ENCODE peak calls at places on chromosomes 16 and 17, in five cellular contexts. D is neural crest cell; F is aorta; S is activated T-cell treated with anti-CD3 and anti-CD28 coated beads, Interleukin-2, amount 50 U/mL, for 72 hours; Q is kidney epithelial cell. Z is an unnamed sample.

GRCh38 chr16:2467301-2468141 is 3.6 kb upstream of the NTN3 start:
- DNase-seq in Q (no peak), D (peak), S (no peak), F (peak), Z (no peak)

GRCh38 chr17:38922538-38923291 is 2.7 kb upstream of the LASP1NB start:
- DNase-seq in Q (no peak), D (no peak), F (peak), S (no peak), Z (no peak)

GRCh38 chr16:79751785-79752184 is 151.2 kb upstream of the MAF start:
- DNase-seq in F (no peak), D (no peak), Q (no peak), S (no peak), Z (no peak)

GRCh38 chr17:71959129-71959528 is 161.7 kb upstream of the SOX9 start:
- DNase-seq in S (no peak), Q (no peak), D (no peak), F (no peak), Z (no peak)

GRCh38 chr17:74742153-74742515 is 5.1 kb downstream of the RAB37 start:
- DNase-seq in D (no peak), F (no peak), Q (no peak), S (peak), Z (no peak)

GRCh38 chr17:79760197-79760906 is 17.6 kb upstream of the CBX2 start:
- DNase-seq in S (no peak), Q (no peak), F (peak), D (no peak), Z (no peak)

GRCh38 chr17:36755586-36755985 is 154.2 kb downstream of the MRM1 start:
- DNase-seq in Q (no peak), S (peak), F (no peak), D (peak), Z (no peak)

GRCh38 chr16:53282975-53283946 is 151.0 kb upstream of the RBL2 start:
- DNase-seq in Q (peak), D (no peak), F (no peak), S (no peak), Z (no peak)

GRCh38 chr16:10971560-10971961 is 27.2 kb downstream of the CLEC16A start:
- DNase-seq in Q (no peak), F (no peak), S (peak), D (peak), Z (no peak)

GRCh38 chr17:36144014-36144413 is 32.4 kb downstream of the TBC1D3B start:
- DNase-seq in F (no peak), S (no peak), Q (no peak), D (no peak), Z (no peak)

GRCh38 chr17:9140550-9141422 is 119.5 kb downstream of the NTN1 start:
- DNase-seq in Q (no peak), S (no peak), F (no peak), D (no peak), Z (no peak)

GRCh38 chr16:79801550-79802090 is 201.1 kb upstream of the MAF start:
- DNase-seq in D (no peak), Q (peak), S (no peak), F (no peak), Z (no peak)

GRCh38 chr17:73429440-73430164 is 117.8 kb upstream of the CDC42EP4 start:
- DNase-seq in F (peak), D (peak), Q (peak), S (peak), Z (peak)

GRCh38 chr17:56290486-56291118 is 137.3 kb downstream of the ANKFN1 start:
- DNase-seq in Q (no peak), F (no peak), S (no peak), D (no peak), Z (no peak)

GRCh38 chr16:48217708-48218107 is 26.4 kb upstream of the LONP2 start:
- DNase-seq in S (no peak), D (no peak), F (no peak), Q (no peak), Z (no peak)

GRCh38 chr16:54546481-54546880 is 259.9 kb upstream of the IRX3 start:
- DNase-seq in F (no peak), S (no peak), Q (no peak), D (no peak), Z (no peak)

GRCh38 chr17:20010099-20010863 is 1.1 kb downstream of the SPECC1 start:
- DNase-seq in Q (peak), D (peak), S (peak), F (peak), Z (no peak)

GRCh38 chr16:50747206-50747956 is 5.5 kb downstream of the CYLD start:
- DNase-seq in D (no peak), S (no peak), Q (no peak), F (no peak), Z (no peak)

GRCh38 chr17:7220593-7221280 is 999 bp downstream of the ACADVL start:
- DNase-seq in Q (no peak), S (peak), D (no peak), F (peak), Z (no peak)

GRCh38 chr17:5915337-5915736 is 154.8 kb upstream of the WSCD1 start:
- DNase-seq in S (no peak), F (no peak), D (no peak), Q (no peak), Z (no peak)

GRCh38 chr17:7557825-7558543 is 566 bp upstream of the TNFSF13 start:
- DNase-seq in S (peak), D (no peak), Q (no peak), F (peak), Z (peak)

GRCh38 chr17:61494325-61495160 is 42.3 kb downstream of the TBX4 start:
- DNase-seq in F (no peak), Q (no peak), S (no peak), D (no peak), Z (no peak)

GRCh38 chr16:21001262-21001661 is 100.7 kb downstream of the LYRM1 start:
- DNase-seq in D (no peak), S (peak), F (no peak), Q (no peak), Z (no peak)

GRCh38 chr17:19534562-19535149 is 1.0 kb downstream of the SLC47A1 start:
- DNase-seq in Q (peak), F (no peak), S (peak), D (no peak), Z (no peak)

GRCh38 chr17:6523330-6523729 is 33.0 kb downstream of the PITPNM3 start:
- DNase-seq in S (no peak), Q (peak), F (peak), D (no peak), Z (peak)

GRCh38 chr17:38908676-38909181 is 16.7 kb upstream of the LASP1NB start:
- DNase-seq in Q (no peak), S (no peak), F (peak), D (no peak), Z (peak)

GRCh38 chr17:7207120-7208001 is 12.3 kb downstream of the DLG4 start:
- DNase-seq in S (no peak), D (no peak), F (no peak), Q (no peak), Z (no peak)

GRCh38 chr16:23317751-23318150 is 15.6 kb downstream of the SCNN1B start:
- DNase-seq in F (peak), S (no peak), Q (no peak), D (no peak), Z (no peak)

GRCh38 chr17:40110457-40110856 is 10.1 kb upstream of the NR1D1 start:
- DNase-seq in D (no peak), F (no peak), Q (no peak), S (no peak), Z (peak)

GRCh38 chr17:50057521-50057991 is 1.6 kb downstream of the ITGA3 start:
- DNase-seq in S (no peak), D (no peak), Q (no peak), F (no peak), Z (no peak)

GRCh38 chr17:29572691-29573557 is 4.4 kb downstream of the TP53I13 start:
- DNase-seq in S (peak), Q (no peak), F (peak), D (peak), Z (peak)

GRCh38 chr17:4194796-4195195 is 51.8 kb downstream of the CYB5D2 start:
- DNase-seq in Q (no peak), D (no peak), S (no peak), F (no peak), Z (no peak)

GRCh38 chr16:27096375-27096774 is 29.6 kb downstream of the C16orf82 start:
- DNase-seq in Q (no peak), D (no peak), F (no peak), S (no peak), Z (peak)

GRCh38 chr17:67265620-67266019 is 20.6 kb upstream of the HELZ start:
- DNase-seq in D (no peak), Q (no peak), S (no peak), F (no peak), Z (no peak)

GRCh38 chr16:17448640-17449638 is 21.8 kb downstream of the XYLT1 start:
- DNase-seq in D (no peak), F (no peak), S (peak), Q (no peak), Z (no peak)

GRCh38 chr17:51793686-51794085 is 364.8 kb downstream of the CA10 start:
- DNase-seq in Q (no peak), F (no peak), S (no peak), D (no peak), Z (no peak)

GRCh38 chr17:63491976-63492575 is 15.2 kb downstream of the ACE start:
- DNase-seq in F (no peak), D (no peak), Q (no peak), S (no peak), Z (no peak)

Z was measured in coronary artery.